ENCODE peak calls at places on chromosomes 2 and 18, in five cellular contexts. J, W, D, I and S are unnamed samples.

GRCh38 chr2:61557386-61557785 is 19.2 kb upstream of the XPO1 start:
- DNase-seq in J (no peak), W (no peak), D (no peak), I (no peak), S (no peak)

GRCh38 chr2:28868611-28869010 is 1.5 kb downstream of the TRMT61B start:
- DNase-seq in J (no peak), W (peak; percentile 5), D (no peak), I (no peak), S (no peak)

GRCh38 chr18:45232058-45232457 is 383.2 kb upstream of the SLC14A2 start:
- DNase-seq in J (no peak), W (no peak), D (no peak), I (no peak), S (no peak)

GRCh38 chr2:119429225-119430000 is 2.2 kb upstream of the TMEM37 start:
- DNase-seq in J (no peak), W (peak; percentile 26), D (no peak), I (no peak), S (no peak)

GRCh38 chr2:168694173-168694572 is 108.3 kb upstream of the NOSTRIN start:
- DNase-seq in J (no peak), W (no peak), D (no peak), I (no peak), S (no peak)

GRCh38 chr2:239726091-239726591 is 299.0 kb downstream of the NDUFA10 start:
- DNase-seq in J (no peak), W (no peak), D (no peak), I (no peak), S (no peak)

GRCh38 chr2:147224070-147224469 is 620.8 kb upstream of the ACVR2A start:
- DNase-seq in J (no peak), W (peak; percentile 21), D (no peak), I (no peak), S (peak; percentile 59)

GRCh38 chr2:119746836-119747235 is 12.9 kb upstream of the PTPN4 start:
- DNase-seq in J (no peak), W (peak; percentile 48), D (no peak), I (no peak), S (no peak)

GRCh38 chr2:232008907-232009638 is 47.6 kb downstream of the DIS3L2 start:
- DNase-seq in J (no peak), W (no peak), D (no peak), I (no peak), S (no peak)

GRCh38 chr2:195535911-195536522 is 121.0 kb upstream of the SLC39A10 start:
- DNase-seq in J (peak; percentile 45), W (no peak), D (no peak), I (peak; percentile 53), S (no peak)